ENCODE peak calls at places on chromosomes 6 and 20, in seven cellular contexts. J is spleen, T is heart left ventricle, V is esophagus squamous epithelium, B is GM12892, A is H54, S is stomach. N is an unnamed sample.

GRCh38 chr6:159110013-159110412 is 59.2 kb upstream of the FNDC1 start:
- DNase-seq in B (no peak), S (peak; percentile 31), J (no peak), V (no peak), T (no peak), A (peak; percentile 25), N (peak; percentile 54)

GRCh38 chr20:36579996-36580545 is 6.7 kb downstream of the TGIF2 start:
- DNase-seq in T (no peak), J (no peak), B (no peak), V (no peak), A (no peak), S (no peak), N (no peak)

GRCh38 chr6:3820563-3820962 is 28.6 kb upstream of the FAM50B start:
- DNase-seq in S (no peak), J (no peak), T (no peak), B (no peak), A (no peak), V (no peak), N (no peak)

GRCh38 chr20:24987873-24988835 is 4.4 kb downstream of the APMAP start:
- DNase-seq in A (no peak), S (peak; percentile 13), V (no peak), B (no peak), J (peak; percentile 66), T (no peak), N (no peak)

GRCh38 chr20:52779125-52779524 is 193.0 kb upstream of the TSHZ2 start:
- DNase-seq in B (no peak), S (no peak), A (no peak), V (no peak), T (no peak), J (no peak), N (no peak)

GRCh38 chr6:166683477-166683876 is 56.4 kb upstream of the RPS6KA2 start:
- DNase-seq in V (no peak), J (no peak), S (no peak), A (no peak), T (no peak), B (no peak), N (no peak)

GRCh38 chr6:21905531-21905930 is 312.0 kb downstream of the SOX4 start:
- DNase-seq in V (no peak), S (no peak), A (no peak), B (no peak), T (no peak), J (no peak), N (no peak)

GRCh38 chr20:49824206-49824605 is 11.6 kb downstream of the SLC9A8 start:
- DNase-seq in J (no peak), T (no peak), V (no peak), A (no peak), B (no peak), S (no peak), N (no peak)

GRCh38 chr20:10060223-10060622 is 25.4 kb downstream of the ANKEF1 start:
- DNase-seq in V (no peak), S (no peak), B (no peak), T (no peak), A (no peak), J (no peak), N (no peak)

GRCh38 chr6:38423746-38424145 is 216.0 kb downstream of the BTBD9 start:
- DNase-seq in T (no peak), V (no peak), A (no peak), J (no peak), B (no peak), S (no peak), N (no peak)

GRCh38 chr6:127069659-127070279 is 48.7 kb upstream of the RSPO3 start:
- DNase-seq in T (no peak), A (no peak), B (no peak), V (no peak), S (no peak), J (no peak), N (peak; percentile 19)

GRCh38 chr6:70735513-70735912 is 67.8 kb downstream of the SMAP1 start:
- DNase-seq in A (no peak), V (no peak), B (no peak), T (no peak), J (no peak), S (no peak), N (no peak)

GRCh38 chr6:12748815-12749521 is 32.4 kb downstream of the PHACTR1 start:
- DNase-seq in V (no peak), S (no peak), J (no peak), T (no peak), B (no peak), A (no peak), N (no peak)

GRCh38 chr6:16533721-16534136 is 227.5 kb downstream of the ATXN1 start:
- DNase-seq in V (no peak), T (no peak), J (no peak), S (no peak), B (no peak), A (no peak), N (peak; percentile 6)

GRCh38 chr6:12802440-12802839 is 85.9 kb downstream of the PHACTR1 start:
- DNase-seq in V (no peak), S (no peak), B (no peak), J (no peak), T (no peak), A (no peak), N (no peak)

GRCh38 chr20:59996112-59996511 is 37.9 kb downstream of the CDH26 start:
- DNase-seq in T (no peak), V (no peak), B (no peak), J (no peak), S (no peak), A (no peak), N (no peak)

GRCh38 chr6:46850781-46851180 is 57.6 kb downstream of the MEP1A start:
- DNase-seq in T (no peak), J (no peak), A (no peak), V (no peak), B (no peak), S (no peak), N (no peak)

GRCh38 chr6:129251669-129252376 is 368.9 kb downstream of the LAMA2 start:
- DNase-seq in B (no peak), T (no peak), V (no peak), S (peak; percentile 44), A (peak; percentile 1), J (no peak), N (peak; percentile 49)

GRCh38 chr6:35642471-35643161 is 46.1 kb downstream of the FKBP5 start:
- DNase-seq in V (no peak), J (no peak), S (no peak), A (no peak), B (no peak), T (no peak), N (no peak)

GRCh38 chr6:158026054-158026900 is 44.6 kb downstream of the SYNJ2 start:
- DNase-seq in A (peak; percentile 56), J (peak; percentile 91), B (peak; percentile 67), S (peak; percentile 70), V (peak; percentile 23), T (peak; percentile 89), N (peak; percentile 82)

GRCh38 chr6:6703720-6704422 is 115.4 kb downstream of the LY86 start:
- DNase-seq in V (no peak), A (no peak), T (no peak), S (peak; percentile 76), B (no peak), J (no peak), N (peak; percentile 34)

GRCh38 chr6:130829333-130829910 is 2.2 kb downstream of the SMLR1 start:
- DNase-seq in S (no peak), V (no peak), A (no peak), T (no peak), J (no peak), B (no peak), N (no peak)
- TF ChIP-seq POLR2A in S (no peak), V (no peak), A (no peak), T (no peak), J (no peak), B (no peak), N (no peak)

DNA sequence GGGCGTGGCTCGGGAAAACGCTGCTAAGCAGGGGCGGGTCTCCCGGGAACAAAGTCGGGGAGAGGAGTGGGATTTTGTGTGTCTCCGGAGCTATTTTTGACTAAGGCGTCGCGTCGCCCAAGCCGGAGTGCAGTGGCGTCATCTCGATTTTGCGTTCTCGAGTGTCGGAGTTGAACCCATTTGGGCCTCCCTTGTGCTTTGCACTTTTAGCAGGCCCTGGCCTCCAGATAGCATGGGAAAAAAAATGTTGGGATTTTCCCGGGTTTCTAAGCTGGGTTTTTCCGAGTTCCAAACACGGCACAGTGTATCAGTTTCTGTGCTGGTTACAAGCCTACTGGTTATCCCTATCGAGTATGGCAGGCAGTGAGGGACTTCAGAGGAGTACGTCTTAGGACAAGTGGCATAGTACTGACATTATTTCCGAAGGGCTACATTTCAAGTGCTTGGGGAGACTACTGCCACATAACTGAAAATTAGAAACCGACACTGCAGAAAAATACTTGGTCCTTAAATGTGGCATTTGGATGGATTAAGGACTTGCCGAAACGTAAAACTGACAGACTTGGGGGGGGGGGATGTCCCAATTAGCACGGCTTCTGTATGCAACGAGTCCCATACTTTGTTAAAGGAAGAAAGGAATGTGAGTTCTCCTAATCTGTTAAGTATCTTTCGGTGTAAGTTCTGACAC is 70.1 kb downstream of the HFE start:
- DNase-seq in S (peak; percentile 69), A (no peak), T (peak; percentile 79), V (no peak), J (peak; percentile 91), B (no peak), N (peak; percentile 93)
- TF ChIP-seq POLR2A in S (no peak), A (peak; percentile 75), T (no peak), V (peak; percentile 42), J (peak; percentile 93), B (peak; percentile 96), N (peak; percentile 81)

DNA sequence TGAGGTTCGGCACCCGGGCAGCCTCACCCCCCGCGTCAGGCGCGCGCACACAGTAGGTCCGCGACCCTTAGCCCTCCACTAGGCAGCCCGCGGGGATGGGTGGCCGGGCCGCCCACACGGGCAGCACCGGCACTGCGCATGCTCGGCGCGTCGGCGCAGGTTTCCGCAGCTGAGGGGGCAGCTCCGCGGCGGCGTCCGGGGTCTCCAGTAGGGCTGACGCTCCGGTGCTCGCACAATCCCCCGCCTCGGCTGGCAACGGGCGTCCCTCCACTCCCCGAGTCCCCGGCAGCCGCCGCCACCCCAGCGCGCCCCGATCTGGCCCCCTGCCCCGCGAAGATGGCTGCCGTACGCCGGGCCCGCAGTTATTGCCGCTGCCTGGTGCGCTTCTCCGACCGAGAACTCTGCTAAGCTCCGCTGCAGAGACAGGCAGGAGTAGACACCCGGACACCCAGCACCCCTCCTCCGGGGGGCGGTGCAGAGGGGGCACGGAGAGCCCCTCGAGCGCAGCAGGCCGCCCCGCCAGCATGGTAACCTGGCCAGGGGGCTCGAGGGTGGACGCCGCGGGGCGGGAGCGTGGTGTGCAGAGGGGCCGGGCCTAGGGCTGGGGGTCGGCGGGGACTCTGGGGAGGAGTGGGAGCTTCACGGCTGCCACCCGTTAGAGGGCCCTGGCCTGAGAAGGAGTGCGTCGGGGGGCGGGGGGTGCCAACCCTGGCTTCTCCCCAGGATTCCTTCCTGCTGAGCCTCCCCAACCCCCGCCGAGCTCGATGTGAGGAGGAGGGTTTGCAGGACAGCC is at the start of gene FBXO9:
- DNase-seq in S (peak; percentile 51), B (peak; percentile 67), A (peak; percentile 75), J (peak; percentile 96), T (peak; percentile 91), V (peak; percentile 30), N (peak; percentile 86)
- TF ChIP-seq POLR2A in S (no peak), B (peak; percentile 65), A (peak; percentile 88), J (no peak), T (peak; percentile 62), V (no peak), N (peak; percentile 51)

DNA sequence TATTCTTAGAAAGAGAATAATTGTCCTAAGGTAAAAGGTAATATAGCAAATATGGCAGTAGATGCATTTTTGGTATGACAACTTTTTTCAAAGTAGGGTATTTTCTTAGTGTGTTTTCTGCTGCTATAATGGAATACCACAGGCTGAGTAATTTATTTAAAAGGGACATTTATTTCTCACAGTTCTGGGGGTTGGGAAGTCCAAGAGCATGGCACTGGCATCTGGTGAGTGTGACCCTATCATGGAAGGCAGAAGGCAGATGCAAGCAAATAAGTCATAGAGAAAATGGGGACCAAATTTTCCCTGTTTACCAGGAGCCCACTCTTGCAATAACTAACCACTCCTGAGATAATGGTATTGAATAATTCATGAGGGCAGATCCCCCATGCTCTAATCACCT is 922.5 kb upstream of the MAN1A1 start:
- DNase-seq in A (no peak), S (no peak), J (no peak), T (no peak), B (no peak), V (no peak), N (no peak)
- TF ChIP-seq POLR2A in A (no peak), S (no peak), J (no peak), T (no peak), B (no peak), V (no peak), N (no peak)

N was measured in erythroblast.